ENCODE peak calls at places on chromosomes 11 and 22, in nine cellular contexts. U is central memory CD4-positive, alpha-beta T cell; V is iris pigment epithelial cell; X is left colon; I is lung microvascular endothelial cell; O is mammary epithelial cell; Q is A549; R is PC-9; H is prostate gland. A is an unnamed sample.

GRCh38 chr22:23233746-23234408 is 53.6 kb downstream of the BCR start:
- DNase-seq in H (no peak), O (no peak), U (no peak), Q (no peak), R (no peak), X (no peak), I (no peak), V (peak), A (peak)

GRCh38 chr22:46726066-46726985 is 11.7 kb downstream of the CERK start:
- DNase-seq in V (peak), O (no peak), R (no peak), Q (no peak), I (no peak), X (no peak), H (no peak), U (no peak), A (no peak)

GRCh38 chr22:20031732-20032406 is 11.0 kb downstream of the TANGO2 start:
- DNase-seq in R (no peak), X (peak), H (no peak), I (no peak), U (peak), Q (no peak), V (no peak), O (peak), A (no peak)

GRCh38 chr22:33357894-33358440 is 299.8 kb upstream of the SYN3 start:
- DNase-seq in I (no peak), H (peak), V (no peak), Q (no peak), O (no peak), R (no peak), U (no peak), X (no peak), A (no peak)

GRCh38 chr11:2949920-2950319 is 20.7 kb upstream of the PHLDA2 start:
- DNase-seq in Q (no peak), H (no peak), R (no peak), X (no peak), I (no peak), O (no peak), U (no peak), V (no peak), A (no peak)

GRCh38 chr11:70226967-70227366 is 23.9 kb downstream of the FADD start:
- DNase-seq in O (no peak), U (no peak), R (no peak), H (no peak), V (no peak), I (peak), Q (no peak), X (peak), A (no peak)

GRCh38 chr11:69978841-69979614 is 99.1 kb upstream of the ANO1 start:
- DNase-seq in I (peak), O (no peak), Q (no peak), V (no peak), R (no peak), H (no peak), X (no peak), U (no peak), A (no peak)

GRCh38 chr11:73439002-73439843 is 63.0 kb downstream of the RELT start:
- DNase-seq in I (no peak), R (no peak), H (no peak), Q (no peak), O (no peak), U (no peak), V (no peak), X (peak), A (no peak)

GRCh38 chr11:2811206-2812091 is 74.1 kb downstream of the CDKN1C start:
- DNase-seq in X (no peak), V (no peak), U (no peak), O (no peak), R (no peak), I (no peak), H (no peak), Q (no peak), A (no peak)

GRCh38 chr11:26753738-26754504 is 32.1 kb upstream of the SLC5A12 start:
- DNase-seq in Q (peak), V (peak), I (peak), U (no peak), O (peak), H (peak), X (peak), R (peak), A (peak)

GRCh38 chr11:17792161-17792560 is 57.6 kb downstream of the KCNC1 start:
- DNase-seq in X (no peak), O (no peak), V (no peak), R (no peak), U (no peak), Q (no peak), H (no peak), I (no peak), A (no peak)

GRCh38 chr11:111520565-111520964 is 6.0 kb downstream of the HOATZ start:
- DNase-seq in V (peak), R (no peak), O (no peak), U (no peak), H (no peak), I (no peak), Q (no peak), X (no peak), A (peak)

GRCh38 chr22:46119729-46120419 is 30.5 kb upstream of the PPARA start:
- DNase-seq in H (no peak), V (peak), R (no peak), X (peak), I (no peak), U (no peak), O (no peak), Q (no peak), A (no peak)

GRCh38 chr11:113875414-113876073 is at the start of gene USP28:
- DNase-seq in O (peak), R (peak), X (peak), V (peak), Q (peak), I (peak), U (peak), H (peak), A (peak)

GRCh38 chr22:17985606-17986005 is 38.8 kb downstream of the MICAL3 start:
- DNase-seq in U (no peak), V (no peak), Q (no peak), R (no peak), I (no peak), O (no peak), H (no peak), X (no peak), A (no peak)

A was measured in kidney tubule cell.